ENCODE peak calls at places on chromosomes 7 and 10, in eight cellular contexts. P is breast epithelium, E is Panc1, A is HL-60, D is sigmoid colon, B is K562, G is HepG2, Y is HCT116. N is an unnamed sample.

GRCh38 chr7:6654113-6654841 is 17.2 kb downstream of the ZNF316 start:
- DNase-seq in G (no peak), A (no peak), P (no peak), D (no peak), B (no peak), Y (no peak), E (no peak), N (no peak)

GRCh38 chr10:124469956-124470484 is 8.4 kb downstream of the LHPP start:
- DNase-seq in P (no peak), G (no peak), E (no peak), A (no peak), Y (no peak), D (no peak), B (no peak), N (no peak)

GRCh38 chr7:18647602-18648001 is 152.1 kb downstream of the HDAC9 start:
- DNase-seq in B (no peak), P (no peak), D (no peak), A (no peak), E (no peak), G (no peak), Y (no peak), N (no peak)

GRCh38 chr7:139304517-139304916 is 36.6 kb upstream of the FMC1 start:
- DNase-seq in P (no peak), Y (no peak), E (no peak), A (no peak), G (no peak), B (no peak), D (no peak), N (no peak)

GRCh38 chr10:80454526-80455460 is 683 bp downstream of the TSPAN14 start:
- DNase-seq in A (peak), G (no peak), B (peak), E (no peak), Y (no peak), D (peak), P (no peak), N (peak)

GRCh38 chr10:105993609-105994008 is 1170.9 kb downstream of the SORCS1 start:
- DNase-seq in D (no peak), E (no peak), P (no peak), A (no peak), G (peak), B (no peak), Y (no peak), N (no peak)

GRCh38 chr7:22589641-22590141 is 89.7 kb upstream of the STEAP1B start:
- DNase-seq in Y (no peak), G (no peak), D (peak), P (peak), B (no peak), E (no peak), A (no peak), N (no peak)

GRCh38 chr10:116728526-116729096 is 13.8 kb downstream of the HSPA12A start:
- DNase-seq in P (no peak), D (peak), E (no peak), B (no peak), Y (no peak), G (no peak), A (no peak), N (no peak)

GRCh38 chr7:143979359-143979758 is 20.8 kb upstream of the OR6B1 start:
- DNase-seq in B (no peak), Y (no peak), G (peak), D (no peak), P (no peak), E (peak), A (no peak), N (no peak)

GRCh38 chr7:131346885-131347592 is 19.4 kb downstream of the MKLN1 start:
- DNase-seq in A (no peak), E (no peak), Y (no peak), D (no peak), G (no peak), B (no peak), P (no peak), N (no peak)
- TF ChIP-seq POLR2AphosphoS5 in A (no peak), E (no peak), Y (no peak), D (no peak), G (no peak), B (no peak), P (no peak), N (no peak)

GRCh38 chr10:93437000-93437945 is 44.9 kb downstream of the MYOF start:
- DNase-seq in D (peak), A (no peak), P (peak), Y (peak), G (peak), E (peak), B (no peak), N (no peak)
- H3K4me3 ChIP-seq in D (peak), A (no peak), P (no peak), Y (peak), G (peak), E (no peak), B (no peak), N (no peak)

GRCh38 chr7:2357165-2357564 is 2.5 kb downstream of the EIF3B start:
- DNase-seq in A (no peak), Y (no peak), P (no peak), G (no peak), D (no peak), B (no peak), E (no peak), N (no peak)
- TF ChIP-seq POLR2AphosphoS5 in A (no peak), Y (no peak), P (no peak), G (no peak), D (no peak), B (no peak), E (no peak), N (no peak)

GRCh38 chr7:91089382-91089963 is 174.8 kb upstream of the FZD1 start:
- DNase-seq in E (peak), A (no peak), G (peak), Y (peak), B (peak), D (no peak), P (no peak), N (no peak)
- H3K4me3 ChIP-seq in E (peak), A (no peak), G (no peak), Y (no peak), B (no peak), D (peak), P (no peak), N (no peak)

DNA sequence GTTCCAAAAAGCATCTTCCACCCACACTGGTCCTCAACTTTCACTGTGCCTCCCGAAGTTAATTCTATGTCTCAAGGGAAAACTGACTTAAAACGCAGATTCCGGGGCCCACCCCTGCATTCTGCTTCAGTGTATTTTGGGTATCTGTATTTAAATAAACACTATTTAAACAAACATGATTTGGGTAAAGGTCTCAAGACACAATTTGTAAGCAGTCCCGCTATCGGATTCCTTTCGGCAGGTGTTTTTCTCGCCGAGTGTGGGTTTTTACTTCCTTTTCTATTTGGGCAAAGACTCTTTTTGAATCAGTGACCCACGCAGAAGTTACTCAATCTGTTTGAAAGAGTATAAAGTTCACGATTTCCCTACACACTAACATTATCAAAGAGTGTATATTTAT is 1.2 kb downstream of the PDIA4 start:
- DNase-seq in E (no peak), B (no peak), D (no peak), G (no peak), Y (no peak), A (no peak), P (no peak), N (no peak)
- TF ChIP-seq POLR2AphosphoS5 in E (no peak), B (no peak), D (no peak), G (no peak), Y (no peak), A (no peak), P (no peak), N (no peak)

GRCh38 chr10:103367782-103368518 is at the start of gene TAF5:
- DNase-seq in P (peak), Y (peak), B (peak), E (peak), G (peak), A (peak), D (peak), N (peak)

GRCh38 chr10:103367379-103367781 is 396 bp upstream of the TAF5 start:
- DNase-seq in Y (no peak), G (no peak), B (no peak), A (peak), E (no peak), P (no peak), D (no peak), N (no peak)
- H3K4me3 ChIP-seq in Y (peak), G (peak), B (peak), A (peak), E (peak), P (peak), D (peak), N (peak)

GRCh38 chr7:16397497-16398210 is 23.7 kb downstream of the CRPPA start:
- DNase-seq in P (no peak), A (no peak), Y (no peak), D (no peak), B (no peak), G (no peak), E (no peak), N (no peak)

GRCh38 chr7:16399916-16400895 is 21.1 kb downstream of the CRPPA start:
- DNase-seq in E (no peak), G (no peak), Y (no peak), A (no peak), B (no peak), P (no peak), D (no peak), N (no peak)

GRCh38 chr7:16398211-16399017 is 22.9 kb downstream of the CRPPA start:
- DNase-seq in E (no peak), Y (no peak), B (no peak), D (no peak), G (no peak), P (no peak), A (no peak), N (no peak)

GRCh38 chr7:16400896-16401275 is 20.5 kb downstream of the CRPPA start:
- DNase-seq in D (no peak), Y (no peak), B (no peak), G (no peak), A (no peak), E (no peak), P (no peak), N (no peak)

GRCh38 chr7:16399265-16399801 is 22.0 kb downstream of the CRPPA start:
- DNase-seq in E (no peak), P (no peak), G (no peak), Y (no peak), B (no peak), D (no peak), A (no peak), N (no peak)
- TF ChIP-seq POLR2AphosphoS5 in E (no peak), P (no peak), G (no peak), Y (no peak), B (no peak), D (peak), A (no peak), N (no peak)